ENCODE peak calls at places on chromosomes 1 and 21, in four cellular contexts. C, F, A and B are unnamed samples.

GRCh38 chr1:161702250-161702649 is 4.8 kb upstream of the FCRLA start:
- DNase-seq in A (peak), C (no peak), F (no peak), B (no peak)

GRCh38 chr1:24551910-24552571 is 3.8 kb upstream of the NCMAP start:
- DNase-seq in A (peak), F (peak), C (peak), B (peak)

GRCh38 chr21:37936010-37936785 is 19.9 kb upstream of the KCNJ6 start:
- DNase-seq in F (no peak), A (peak), C (no peak), B (peak)

GRCh38 chr1:244862354-244862698 is 2.0 kb downstream of the HNRNPU start:
- DNase-seq in A (peak), C (no peak), F (no peak), B (peak)

GRCh38 chr21:42779431-42779861 is 99.9 kb downstream of the WDR4 start:
- DNase-seq in C (peak), A (no peak), F (no peak), B (no peak)

GRCh38 chr1:28078680-28079626 is 9.5 kb downstream of the EYA3 start:
- DNase-seq in F (no peak), A (no peak), C (no peak), B (peak)

GRCh38 chr1:155073377-155074272 is 5.0 kb upstream of the EFNA3 start:
- DNase-seq in C (no peak), F (no peak), A (no peak), B (no peak)

GRCh38 chr1:21673277-21673780 is 4.2 kb upstream of the RAP1GAP start:
- DNase-seq in F (no peak), C (no peak), A (no peak), B (peak)

GRCh38 chr1:39491146-39491921 is at the start of gene BMP8A:
- DNase-seq in A (peak), C (peak), F (no peak), B (no peak)

GRCh38 chr1:117682372-117682771 is 76.5 kb downstream of the TENT5C start:
- DNase-seq in C (no peak), A (no peak), F (no peak), B (no peak)

GRCh38 chr1:156652131-156652991 is 10.4 kb downstream of the BCAN start:
- DNase-seq in A (no peak), F (no peak), C (peak), B (peak)

GRCh38 chr1:224378855-224379631 is 22.4 kb downstream of the CNIH4 start:
- DNase-seq in A (no peak), F (no peak), C (no peak), B (no peak)

GRCh38 chr1:66521736-66522365 is 12.1 kb upstream of the SGIP1 start:
- DNase-seq in F (peak), C (no peak), A (no peak), B (peak)

GRCh38 chr1:203271018-203271743 is 34.1 kb upstream of the BTG2 start:
- DNase-seq in A (peak), C (peak), F (no peak), B (peak)

GRCh38 chr1:212962509-212962908 is 12.2 kb downstream of the VASH2 start:
- DNase-seq in A (no peak), C (no peak), F (no peak), B (no peak)

GRCh38 chr1:156385534-156386031 is 16.6 kb downstream of the RHBG start:
- DNase-seq in C (peak), F (peak), A (peak), B (peak)

GRCh38 chr1:202159534-202160371 is 649 bp downstream of the PTPN7 start:
- DNase-seq in A (no peak), C (no peak), F (no peak), B (no peak)

GRCh38 chr1:62687421-62687902 is 724 bp downstream of the DOCK7 start:
- DNase-seq in C (no peak), A (peak), F (no peak), B (peak)

GRCh38 chr1:36115200-36115669 is 9.8 kb downstream of the COL8A2 start:
- DNase-seq in C (no peak), A (no peak), F (no peak), B (peak)

GRCh38 chr1:180674603-180675530 is 43.0 kb downstream of the XPR1 start:
- DNase-seq in A (no peak), C (peak), F (peak), B (no peak)

GRCh38 chr1:224070521-224070920 is 43.4 kb upstream of the FBXO28 start:
- DNase-seq in F (no peak), C (no peak), A (no peak), B (no peak)

GRCh38 chr1:168553680-168554553 is 10.1 kb upstream of the XCL2 start:
- DNase-seq in A (no peak), F (no peak), C (no peak), B (no peak)